ENCODE peak calls at places on chromosomes 7 and 10, in seven cellular contexts. One of them, this sample, is unnamed.

GRCh38 chr7:106358103-106358663 is 73.4 kb upstream of the NAMPT start:
- DNase-seq in hepatocyte: peak
- DNase-seq in bronchial epithelial cell: peak
- DNase-seq in uterus: no peak
- DNase-seq in sigmoid colon: no peak
- DNase-seq in stomach: no peak
- DNase-seq in fibroblast of mammary gland: peak
- DNase-seq in this sample: peak

GRCh38 chr10:101897633-101898032 is 54.0 kb upstream of the KCNIP2 start:
- DNase-seq in uterus: no peak
- DNase-seq in bronchial epithelial cell: peak
- DNase-seq in stomach: peak
- DNase-seq in fibroblast of mammary gland: peak
- DNase-seq in hepatocyte: peak
- DNase-seq in sigmoid colon: no peak
- DNase-seq in this sample: peak

GRCh38 chr7:120308171-120308570 is 35.2 kb downstream of the KCND2 start:
- DNase-seq in sigmoid colon: no peak
- DNase-seq in bronchial epithelial cell: no peak
- DNase-seq in stomach: no peak
- DNase-seq in hepatocyte: peak
- DNase-seq in uterus: no peak
- DNase-seq in fibroblast of mammary gland: no peak
- DNase-seq in this sample: no peak

GRCh38 chr7:19488056-19488455 is 220.8 kb downstream of the POLR1F start:
- DNase-seq in uterus: no peak
- DNase-seq in hepatocyte: no peak
- DNase-seq in stomach: no peak
- DNase-seq in sigmoid colon: no peak
- DNase-seq in bronchial epithelial cell: no peak
- DNase-seq in fibroblast of mammary gland: no peak
- DNase-seq in this sample: no peak

GRCh38 chr7:133139350-133139749 is 57.5 kb upstream of the CHCHD3 start:
- DNase-seq in bronchial epithelial cell: peak
- DNase-seq in stomach: no peak
- DNase-seq in hepatocyte: peak
- DNase-seq in sigmoid colon: no peak
- DNase-seq in uterus: no peak
- DNase-seq in fibroblast of mammary gland: peak
- DNase-seq in this sample: peak

GRCh38 chr7:11758627-11759111 is 73.3 kb downstream of the THSD7A start:
- DNase-seq in stomach: no peak
- DNase-seq in fibroblast of mammary gland: no peak
- DNase-seq in bronchial epithelial cell: no peak
- DNase-seq in uterus: no peak
- DNase-seq in hepatocyte: no peak
- DNase-seq in sigmoid colon: no peak
- DNase-seq in this sample: no peak

GRCh38 chr10:43420369-43421200 is 11.6 kb upstream of the HNRNPF start:
- DNase-seq in stomach: peak
- DNase-seq in sigmoid colon: peak
- DNase-seq in fibroblast of mammary gland: peak
- DNase-seq in bronchial epithelial cell: peak
- DNase-seq in uterus: peak
- DNase-seq in hepatocyte: peak
- DNase-seq in this sample: peak

GRCh38 chr7:154777489-154777888 is 225.4 kb downstream of the PAXIP1 start:
- DNase-seq in hepatocyte: no peak
- DNase-seq in sigmoid colon: no peak
- DNase-seq in uterus: no peak
- DNase-seq in fibroblast of mammary gland: no peak
- DNase-seq in bronchial epithelial cell: no peak
- DNase-seq in stomach: no peak
- DNase-seq in this sample: no peak

GRCh38 chr7:127594490-127594889 is 954 bp downstream of the FSCN3 start:
- DNase-seq in fibroblast of mammary gland: no peak
- DNase-seq in stomach: no peak
- DNase-seq in uterus: no peak
- DNase-seq in hepatocyte: no peak
- DNase-seq in sigmoid colon: no peak
- DNase-seq in bronchial epithelial cell: no peak
- DNase-seq in this sample: no peak

GRCh38 chr10:79940431-79940830 is 8.5 kb downstream of the SFTPD start:
- DNase-seq in sigmoid colon: no peak
- DNase-seq in hepatocyte: no peak
- DNase-seq in fibroblast of mammary gland: no peak
- DNase-seq in stomach: no peak
- DNase-seq in uterus: no peak
- DNase-seq in bronchial epithelial cell: no peak
- DNase-seq in this sample: no peak

GRCh38 chr7:17771901-17772408 is 168.3 kb downstream of the SNX13 start:
- DNase-seq in uterus: no peak
- DNase-seq in hepatocyte: no peak
- DNase-seq in stomach: no peak
- DNase-seq in fibroblast of mammary gland: no peak
- DNase-seq in sigmoid colon: no peak
- DNase-seq in bronchial epithelial cell: no peak
- DNase-seq in this sample: no peak

GRCh38 chr7:129338450-129338849 is 95.8 kb upstream of the STRIP2 start:
- DNase-seq in bronchial epithelial cell: no peak
- DNase-seq in hepatocyte: no peak
- DNase-seq in uterus: no peak
- DNase-seq in stomach: no peak
- DNase-seq in fibroblast of mammary gland: no peak
- DNase-seq in sigmoid colon: no peak
- DNase-seq in this sample: no peak

GRCh38 chr7:129332354-129333056 is 101.7 kb upstream of the STRIP2 start:
- DNase-seq in fibroblast of mammary gland: peak
- DNase-seq in stomach: no peak
- DNase-seq in uterus: no peak
- DNase-seq in bronchial epithelial cell: peak
- DNase-seq in hepatocyte: no peak
- DNase-seq in sigmoid colon: no peak
- DNase-seq in this sample: peak

DNA sequence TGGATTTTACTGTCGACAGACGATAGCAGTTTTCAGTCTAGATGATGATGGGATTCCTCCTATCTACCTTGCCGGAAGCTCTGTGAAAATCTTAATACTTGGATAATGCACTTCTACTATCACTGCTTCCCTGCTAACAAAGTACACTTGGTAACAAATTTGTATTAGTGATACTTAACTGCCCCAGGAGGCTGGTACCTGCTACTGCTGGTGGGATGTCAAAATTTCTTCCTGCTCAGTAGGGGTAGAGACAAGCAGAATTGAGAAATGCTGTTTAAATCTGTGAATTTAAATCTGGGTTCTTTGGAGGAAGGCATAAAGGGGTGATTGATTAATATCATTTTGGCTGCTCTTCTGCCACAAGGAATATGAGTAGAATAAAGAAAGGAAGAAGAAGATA is 99.8 kb upstream of the STRIP2 start:
- DNase-seq in hepatocyte: no peak
- DNase-seq in sigmoid colon: no peak
- DNase-seq in fibroblast of mammary gland: no peak
- DNase-seq in stomach: no peak
- DNase-seq in uterus: no peak
- DNase-seq in bronchial epithelial cell: no peak
- DNase-seq in this sample: no peak
- TF ChIP-seq CTCF in hepatocyte: no peak
- TF ChIP-seq CTCF in sigmoid colon: no peak
- TF ChIP-seq CTCF in fibroblast of mammary gland: no peak
- TF ChIP-seq CTCF in stomach: no peak
- TF ChIP-seq CTCF in uterus: no peak
- TF ChIP-seq CTCF in bronchial epithelial cell: no peak
- TF ChIP-seq CTCF in this sample: no peak

GRCh38 chr10:15879663-15880062 is 19.4 kb upstream of the MINDY3 start:
- DNase-seq in bronchial epithelial cell: peak
- DNase-seq in hepatocyte: no peak
- DNase-seq in uterus: no peak
- DNase-seq in fibroblast of mammary gland: no peak
- DNase-seq in sigmoid colon: no peak
- DNase-seq in stomach: no peak
- DNase-seq in this sample: no peak
- H3K4me3 ChIP-seq in bronchial epithelial cell: no peak
- H3K4me3 ChIP-seq in hepatocyte: no peak
- H3K4me3 ChIP-seq in uterus: no peak
- H3K4me3 ChIP-seq in fibroblast of mammary gland: no peak
- H3K4me3 ChIP-seq in sigmoid colon: no peak
- H3K4me3 ChIP-seq in stomach: no peak
- H3K4me3 ChIP-seq in this sample: no peak

DNA sequence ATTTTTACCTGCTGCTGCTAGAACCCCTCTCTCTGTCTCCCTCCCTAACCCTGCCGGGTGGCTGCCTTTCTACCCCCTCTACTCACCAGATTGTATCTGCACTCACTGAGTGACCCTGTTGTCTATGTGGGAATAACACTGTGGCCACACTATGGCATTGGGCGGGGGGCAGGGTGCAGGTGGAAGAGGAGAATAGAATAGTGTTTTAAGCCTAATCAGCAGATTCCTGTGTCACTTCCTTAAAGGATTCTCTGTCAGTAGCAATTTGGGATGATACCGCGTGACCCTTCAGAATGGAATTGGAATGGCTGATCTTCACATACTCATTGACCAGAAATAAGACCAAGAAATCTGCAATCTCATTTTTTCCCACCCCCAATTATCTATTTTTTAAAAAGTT is 67.1 kb upstream of the ANKRD1 start:
- DNase-seq in uterus: no peak
- DNase-seq in stomach: no peak
- DNase-seq in bronchial epithelial cell: no peak
- DNase-seq in fibroblast of mammary gland: no peak
- DNase-seq in sigmoid colon: no peak
- DNase-seq in hepatocyte: no peak
- DNase-seq in this sample: no peak
- TF ChIP-seq CTCF in uterus: no peak
- TF ChIP-seq CTCF in stomach: no peak
- TF ChIP-seq CTCF in bronchial epithelial cell: no peak
- TF ChIP-seq CTCF in fibroblast of mammary gland: no peak
- TF ChIP-seq CTCF in sigmoid colon: no peak
- TF ChIP-seq CTCF in hepatocyte: no peak
- TF ChIP-seq CTCF in this sample: no peak

GRCh38 chr10:14758451-14758850 is 16.2 kb downstream of the FAM107B start:
- DNase-seq in stomach: no peak
- DNase-seq in uterus: no peak
- DNase-seq in sigmoid colon: no peak
- DNase-seq in hepatocyte: no peak
- DNase-seq in bronchial epithelial cell: no peak
- DNase-seq in fibroblast of mammary gland: no peak
- DNase-seq in this sample: no peak

GRCh38 chr10:14758994-14759664 is 15.6 kb downstream of the FAM107B start:
- DNase-seq in fibroblast of mammary gland: no peak
- DNase-seq in stomach: peak
- DNase-seq in hepatocyte: no peak
- DNase-seq in uterus: no peak
- DNase-seq in sigmoid colon: no peak
- DNase-seq in bronchial epithelial cell: peak
- DNase-seq in this sample: no peak

GRCh38 chr10:14757996-14758395 is 16.7 kb downstream of the FAM107B start:
- DNase-seq in uterus: no peak
- DNase-seq in fibroblast of mammary gland: no peak
- DNase-seq in bronchial epithelial cell: no peak
- DNase-seq in hepatocyte: no peak
- DNase-seq in stomach: no peak
- DNase-seq in sigmoid colon: no peak
- DNase-seq in this sample: no peak

GRCh38 chr10:14757394-14757793 is 17.3 kb downstream of the FAM107B start:
- DNase-seq in hepatocyte: no peak
- DNase-seq in bronchial epithelial cell: no peak
- DNase-seq in uterus: no peak
- DNase-seq in sigmoid colon: no peak
- DNase-seq in fibroblast of mammary gland: no peak
- DNase-seq in stomach: no peak
- DNase-seq in this sample: no peak

GRCh38 chr10:14761372-14761771 is 13.3 kb downstream of the FAM107B start:
- DNase-seq in fibroblast of mammary gland: no peak
- DNase-seq in uterus: no peak
- DNase-seq in stomach: no peak
- DNase-seq in hepatocyte: no peak
- DNase-seq in sigmoid colon: no peak
- DNase-seq in bronchial epithelial cell: no peak
- DNase-seq in this sample: no peak
- H3K4me3 ChIP-seq in fibroblast of mammary gland: no peak
- H3K4me3 ChIP-seq in uterus: no peak
- H3K4me3 ChIP-seq in stomach: no peak
- H3K4me3 ChIP-seq in hepatocyte: no peak
- H3K4me3 ChIP-seq in sigmoid colon: no peak
- H3K4me3 ChIP-seq in bronchial epithelial cell: no peak
- H3K4me3 ChIP-seq in this sample: no peak

GRCh38 chr10:53846809-53847208 is 954.2 kb downstream of the PCDH15 start:
- DNase-seq in stomach: no peak
- DNase-seq in fibroblast of mammary gland: no peak
- DNase-seq in uterus: no peak
- DNase-seq in sigmoid colon: no peak
- DNase-seq in bronchial epithelial cell: no peak
- DNase-seq in hepatocyte: no peak
- DNase-seq in this sample: no peak
- TF ChIP-seq CTCF in stomach: no peak
- TF ChIP-seq CTCF in fibroblast of mammary gland: no peak
- TF ChIP-seq CTCF in uterus: no peak
- TF ChIP-seq CTCF in sigmoid colon: no peak
- TF ChIP-seq CTCF in bronchial epithelial cell: peak
- TF ChIP-seq CTCF in hepatocyte: no peak
- TF ChIP-seq CTCF in this sample: no peak

GRCh38 chr10:86364551-86365345 is 1.8 kb downstream of the GRID1 start:
- DNase-seq in uterus: no peak
- DNase-seq in hepatocyte: no peak
- DNase-seq in fibroblast of mammary gland: no peak
- DNase-seq in sigmoid colon: peak
- DNase-seq in bronchial epithelial cell: no peak
- DNase-seq in stomach: no peak
- DNase-seq in this sample: no peak
- H3K4me3 ChIP-seq in uterus: peak
- H3K4me3 ChIP-seq in hepatocyte: no peak
- H3K4me3 ChIP-seq in fibroblast of mammary gland: no peak
- H3K4me3 ChIP-seq in sigmoid colon: peak
- H3K4me3 ChIP-seq in bronchial epithelial cell: no peak
- H3K4me3 ChIP-seq in stomach: peak
- H3K4me3 ChIP-seq in this sample: no peak

GRCh38 chr7:150322833-150323681 is at the start of the genes ACTR3C and LRRC61:
- DNase-seq in stomach: peak
- DNase-seq in sigmoid colon: no peak
- DNase-seq in uterus: peak
- DNase-seq in bronchial epithelial cell: peak
- DNase-seq in fibroblast of mammary gland: no peak
- DNase-seq in hepatocyte: peak
- DNase-seq in this sample: no peak
- TF ChIP-seq CTCF in stomach: no peak
- TF ChIP-seq CTCF in sigmoid colon: no peak
- TF ChIP-seq CTCF in uterus: no peak
- TF ChIP-seq CTCF in bronchial epithelial cell: peak
- TF ChIP-seq CTCF in fibroblast of mammary gland: no peak
- TF ChIP-seq CTCF in hepatocyte: no peak
- TF ChIP-seq CTCF in this sample: no peak